ENCODE peak calls at places on chromosomes 5 and 9, in five cellular contexts. B, E, A, C and L are unnamed samples.

GRCh38 chr9:83596899-83597504 is 25.9 kb upstream of the IDNK start:
- DNase-seq in E (peak; percentile 32), C (peak; percentile 31), A (peak; percentile 43), B (no peak), L (peak; percentile 23)

GRCh38 chr5:102294996-102295395 is 1.1 kb downstream of the SLCO4C1 start:
- DNase-seq in B (no peak), C (no peak), E (no peak), A (no peak), L (no peak)

GRCh38 chr9:114097613-114098020 is 1.5 kb downstream of the KIF12 start:
- DNase-seq in B (no peak), E (peak; percentile 65), C (no peak), A (peak; percentile 41), L (peak; percentile 31)

GRCh38 chr5:172454355-172455086 is at the start of gene SH3PXD2B:
- DNase-seq in A (peak; percentile 54), E (peak; percentile 74), C (peak; percentile 74), B (peak; percentile 84), L (peak; percentile 77)

GRCh38 chr5:149271717-149272558 is at the start of gene AFAP1L1:
- DNase-seq in B (peak; percentile 86), E (peak; percentile 44), A (peak; percentile 80), C (peak; percentile 46), L (no peak)

GRCh38 chr5:84437673-84438315 is 53.1 kb upstream of the EDIL3 start:
- DNase-seq in E (no peak), C (peak; percentile 87), B (no peak), A (peak; percentile 84), L (peak; percentile 85)

GRCh38 chr5:109143001-109143400 is 266.8 kb downstream of the PJA2 start:
- DNase-seq in A (no peak), C (peak; percentile 27), E (no peak), B (no peak), L (peak; percentile 7)

GRCh38 chr5:61052870-61053269 is 107.9 kb downstream of the NDUFAF2 start:
- DNase-seq in B (no peak), E (no peak), A (peak; percentile 92), C (peak; percentile 91), L (peak; percentile 93)

GRCh38 chr5:125870271-125870670 is 552.9 kb upstream of the GRAMD2B start:
- DNase-seq in B (no peak), C (peak; percentile 89), A (no peak), E (no peak), L (peak; percentile 58)

GRCh38 chr5:169395136-169395535 is 94.2 kb upstream of the SLIT3 start:
- DNase-seq in E (no peak), A (no peak), C (peak; percentile 68), B (no peak), L (no peak)

GRCh38 chr5:132497488-132497997 is 7.0 kb upstream of the IRF1 start:
- DNase-seq in B (peak; percentile 87), C (peak; percentile 90), E (peak; percentile 83), A (peak; percentile 86), L (peak; percentile 90)

GRCh38 chr5:76470978-76471377 is 67.9 kb downstream of the IQGAP2 start:
- DNase-seq in B (no peak), E (no peak), C (no peak), A (no peak), L (no peak)

GRCh38 chr9:113477661-113478060 is 14.1 kb downstream of the RGS3 start:
- DNase-seq in E (no peak), A (no peak), C (no peak), B (no peak), L (no peak)

GRCh38 chr9:36566813-36567217 is 5.9 kb upstream of the MELK start:
- DNase-seq in A (peak; percentile 32), E (peak; percentile 86), C (peak; percentile 52), B (no peak), L (no peak)

GRCh38 chr5:166991586-166991985 is 1299.9 kb upstream of the WWC1 start:
- DNase-seq in B (no peak), A (no peak), E (no peak), C (no peak), L (no peak)

GRCh38 chr9:135559606-135560005 is 1.9 kb upstream of the PAEP start:
- DNase-seq in C (peak; percentile 8), A (peak; percentile 52), E (no peak), B (no peak), L (no peak)

GRCh38 chr5:54217826-54218503 is 92.4 kb downstream of the ARL15 start:
- DNase-seq in B (no peak), C (peak; percentile 82), A (peak; percentile 70), E (peak; percentile 46), L (peak; percentile 63)
- TF ChIP-seq CTCF in B (peak; percentile 83), C (peak; percentile 87), A (peak; percentile 68), E (peak; percentile 92), L (peak; percentile 66)

GRCh38 chr9:124045076-124045829 is 33.7 kb downstream of the LHX2 start:
- DNase-seq in B (peak; percentile 79), A (no peak), C (peak; percentile 46), E (peak; percentile 56), L (peak; percentile 11)

GRCh38 chr9:124047106-124047716 is 35.6 kb downstream of the LHX2 start:
- DNase-seq in E (no peak), C (no peak), B (no peak), A (no peak), L (peak; percentile 18)

GRCh38 chr9:124044448-124044847 is 32.9 kb downstream of the LHX2 start:
- DNase-seq in E (no peak), A (no peak), B (no peak), C (no peak), L (no peak)

GRCh38 chr9:124046189-124046588 is 34.6 kb downstream of the LHX2 start:
- DNase-seq in E (no peak), A (no peak), B (no peak), C (no peak), L (no peak)

GRCh38 chr9:124045830-124046177 is 34.2 kb downstream of the LHX2 start:
- DNase-seq in A (no peak), C (no peak), B (no peak), E (no peak), L (no peak)
- H3K4me3 ChIP-seq in A (peak overlapping the region; percentile 62), C (no peak overlapping the region), B (peak overlapping the region; percentile 45), E (no peak overlapping the region), L (no peak overlapping the region)

GRCh38 chr9:10371824-10372223 is 241.0 kb downstream of the PTPRD start:
- DNase-seq in C (no peak), B (no peak), E (no peak), A (no peak), L (no peak)

DNA sequence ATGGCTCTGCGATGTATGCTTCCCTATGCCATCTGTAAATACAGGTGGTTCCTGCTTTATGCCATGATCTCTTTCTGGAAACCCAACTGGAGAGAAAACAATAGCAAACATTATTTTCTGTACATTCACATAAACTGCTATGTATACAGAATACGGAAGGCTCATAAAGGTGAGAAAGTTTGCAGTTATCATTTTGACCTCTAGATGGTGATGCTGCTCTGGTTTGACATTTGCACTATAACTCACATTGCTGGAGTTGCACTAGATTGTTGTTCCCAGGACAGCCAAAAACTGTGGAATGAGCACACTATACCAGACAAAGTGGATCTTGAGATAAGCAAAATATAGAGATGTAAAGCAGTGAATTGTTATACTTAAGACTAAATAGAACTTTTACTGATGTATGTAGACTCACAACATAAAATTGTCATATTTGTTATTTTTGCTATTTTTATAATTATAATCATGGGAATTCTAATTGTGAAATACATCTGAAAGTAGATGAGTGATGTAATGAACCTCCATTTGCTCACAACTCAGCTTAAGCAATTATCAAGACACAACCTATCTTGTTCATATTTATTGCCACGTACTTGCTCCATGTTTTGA is 246.5 kb downstream of the PTPRD start:
- DNase-seq in A (peak; percentile 66), C (peak; percentile 42), B (no peak), E (no peak), L (peak; percentile 8)
- TF ChIP-seq CTCF in A (peak; percentile 69), C (peak; percentile 75), B (peak; percentile 36), E (peak; percentile 63), L (peak; percentile 65)

GRCh38 chr5:88143693-88144218 is 124.9 kb downstream of the TMEM161B start:
- DNase-seq in A (no peak), E (no peak), B (no peak), C (no peak), L (no peak)

GRCh38 chr5:88145603-88146467 is 122.8 kb downstream of the TMEM161B start:
- DNase-seq in A (no peak), E (no peak), C (no peak), B (no peak), L (peak; percentile 52)

GRCh38 chr5:88145205-88145602 is 123.4 kb downstream of the TMEM161B start:
- DNase-seq in C (no peak), A (no peak), E (no peak), B (no peak), L (no peak)

GRCh38 chr5:88142801-88143692 is 125.6 kb downstream of the TMEM161B start:
- DNase-seq in C (peak; percentile 23), B (no peak), E (no peak), A (no peak), L (peak; percentile 28)

DNA sequence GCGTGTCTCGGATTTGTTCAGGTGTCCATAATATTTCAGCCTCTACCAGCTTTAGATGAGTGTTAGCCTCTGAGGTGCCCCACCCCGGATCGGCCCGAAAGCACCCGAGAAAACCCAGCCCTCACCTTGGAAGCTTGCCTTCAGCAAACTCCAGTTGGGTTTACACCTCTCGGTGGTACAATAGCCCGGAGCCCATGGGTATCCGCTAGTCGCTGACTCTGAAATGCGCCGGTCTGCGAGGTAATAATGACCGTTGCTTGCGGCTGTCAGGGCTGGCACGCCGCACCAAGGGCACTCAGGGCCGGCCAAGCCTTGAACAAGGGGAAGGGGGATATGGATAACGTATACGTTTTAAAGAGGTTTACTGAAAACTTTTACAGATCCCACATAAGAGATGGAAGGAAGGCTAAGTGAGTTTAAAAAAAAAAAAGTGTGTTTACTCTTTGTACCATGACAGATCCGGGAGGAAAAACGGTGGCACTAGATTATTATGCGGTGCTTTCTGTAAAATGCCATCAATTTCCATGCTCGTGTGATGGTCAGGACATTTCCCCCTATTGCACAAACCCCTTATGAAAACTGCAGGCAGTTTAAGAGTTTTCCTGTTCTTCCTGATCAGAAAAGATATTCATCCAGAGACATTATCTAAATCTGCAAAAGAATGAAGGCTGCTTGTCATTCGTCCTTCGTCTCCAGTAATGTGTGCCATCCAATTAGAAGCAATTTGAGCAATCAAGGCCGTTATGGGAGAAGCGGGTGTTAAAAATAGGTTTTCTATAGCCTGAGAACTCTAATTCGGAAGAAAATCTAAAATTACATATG is 124.2 kb downstream of the TMEM161B start:
- DNase-seq in B (no peak), C (no peak), E (no peak), A (no peak), L (no peak)
- H3K4me3 ChIP-seq in B (peak overlapping the region; percentile 58), C (no peak overlapping the region), E (no peak overlapping the region), A (no peak overlapping the region), L (no peak overlapping the region)

DNA sequence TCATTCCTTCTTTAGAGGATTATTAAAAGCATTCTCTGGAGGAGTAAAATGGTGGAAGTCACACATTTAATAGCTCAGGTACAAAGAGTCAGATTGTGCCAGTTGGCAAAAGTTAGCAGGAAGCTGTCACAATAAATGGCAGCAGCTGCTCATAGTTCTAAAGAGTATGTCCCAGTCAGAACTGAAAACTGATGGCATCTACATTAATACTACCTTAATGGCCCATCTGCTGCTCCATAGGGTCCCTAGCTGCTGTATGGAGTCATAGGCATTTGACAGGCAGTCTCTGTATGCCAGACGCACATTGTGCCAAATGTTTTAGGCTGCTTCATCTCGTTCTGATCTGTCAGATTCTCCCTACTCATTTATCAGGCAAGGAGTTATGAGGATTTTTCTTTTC is 515.7 kb upstream of the ARRDC3 start:
- DNase-seq in B (no peak), E (no peak), A (no peak), C (no peak), L (no peak)
- TF ChIP-seq CTCF in B (no peak), E (no peak), A (no peak), C (no peak), L (no peak)

DNA sequence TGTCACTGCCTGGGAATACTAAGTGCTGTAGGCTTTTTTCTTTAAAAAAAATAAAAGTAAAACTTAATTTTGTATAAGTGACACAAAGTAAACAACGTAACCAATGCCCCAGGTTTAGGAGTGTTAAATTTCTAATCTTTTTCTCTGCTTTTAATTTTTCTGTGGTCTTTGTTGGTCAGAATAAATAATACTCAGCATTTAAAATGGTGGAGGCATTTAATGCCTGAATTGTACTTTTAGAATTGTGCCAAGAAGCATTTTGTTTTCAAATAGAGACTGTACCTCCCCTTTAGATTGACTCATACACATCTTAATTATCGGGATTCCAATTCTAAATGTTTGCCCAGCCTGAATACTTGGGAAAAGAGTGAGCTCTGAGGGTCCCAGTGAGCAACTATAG is 1.6 kb downstream of the DMXL1 start:
- DNase-seq in E (no peak), C (no peak), A (peak; percentile 2), B (no peak), L (no peak)
- H3K4me3 ChIP-seq in E (no peak overlapping the region), C (no peak overlapping the region), A (peak overlapping the region; percentile 98), B (peak overlapping the region; percentile 91), L (peak overlapping the region; percentile 97)